ENCODE peak calls at places on chromosomes 12 and 14, in eight cellular contexts. One of them, this sample, is unnamed. For H3K9me3, the result is how much of the 10 kb centered on the place peaks cover.

GRCh38 chr14:61965030-61965745 is 203.0 kb downstream of the SNAPC1 start:
- DNase-seq in stomach: no peak
- DNase-seq in ovary: no peak
- DNase-seq in sigmoid colon: no peak
- DNase-seq in HepG2: peak
- DNase-seq in tibial nerve: no peak
- DNase-seq in suprapubic skin: no peak
- DNase-seq in K562: no peak
- DNase-seq in this sample: no peak

GRCh38 chr12:51377099-51377984 is 13.9 kb downstream of the GALNT6 start:
- DNase-seq in stomach: no peak
- DNase-seq in ovary: peak
- DNase-seq in sigmoid colon: no peak
- DNase-seq in HepG2: no peak
- DNase-seq in tibial nerve: no peak
- DNase-seq in suprapubic skin: no peak
- DNase-seq in K562: no peak
- DNase-seq in this sample: peak

GRCh38 chr12:50032516-50033316 is 7.4 kb upstream of the RACGAP1 start:
- DNase-seq in stomach: peak
- DNase-seq in ovary: no peak
- DNase-seq in sigmoid colon: peak
- DNase-seq in HepG2: no peak
- DNase-seq in tibial nerve: no peak
- DNase-seq in suprapubic skin: no peak
- DNase-seq in K562: no peak
- DNase-seq in this sample: no peak

GRCh38 chr12:57243521-57244305 is 7.3 kb downstream of the STAC3 start:
- DNase-seq in stomach: peak
- DNase-seq in ovary: peak
- DNase-seq in sigmoid colon: peak
- DNase-seq in HepG2: peak
- DNase-seq in tibial nerve: peak
- DNase-seq in suprapubic skin: peak
- DNase-seq in K562: peak
- DNase-seq in this sample: peak

GRCh38 chr12:8629486-8630033 is 16.9 kb upstream of the AICDA start:
- DNase-seq in stomach: no peak
- DNase-seq in ovary: no peak
- DNase-seq in sigmoid colon: no peak
- DNase-seq in HepG2: no peak
- DNase-seq in tibial nerve: no peak
- DNase-seq in suprapubic skin: no peak
- DNase-seq in K562: no peak
- DNase-seq in this sample: no peak

GRCh38 chr12:80038062-80038560 is 61.2 kb upstream of the OTOGL start:
- DNase-seq in stomach: no peak
- DNase-seq in ovary: no peak
- DNase-seq in sigmoid colon: no peak
- DNase-seq in HepG2: no peak
- DNase-seq in tibial nerve: no peak
- DNase-seq in suprapubic skin: no peak
- DNase-seq in K562: no peak
- DNase-seq in this sample: no peak

GRCh38 chr12:19088576-19088975 is 41.0 kb upstream of the PLEKHA5 start:
- DNase-seq in stomach: no peak
- DNase-seq in ovary: no peak
- DNase-seq in sigmoid colon: no peak
- DNase-seq in HepG2: no peak
- DNase-seq in tibial nerve: no peak
- DNase-seq in suprapubic skin: no peak
- DNase-seq in K562: no peak
- DNase-seq in this sample: no peak

GRCh38 chr12:14962797-14963196 is 1.4 kb upstream of the ARHGDIB start:
- DNase-seq in stomach: no peak
- DNase-seq in ovary: no peak
- DNase-seq in sigmoid colon: no peak
- DNase-seq in HepG2: no peak
- DNase-seq in tibial nerve: no peak
- DNase-seq in suprapubic skin: no peak
- DNase-seq in K562: no peak
- DNase-seq in this sample: no peak

DNA sequence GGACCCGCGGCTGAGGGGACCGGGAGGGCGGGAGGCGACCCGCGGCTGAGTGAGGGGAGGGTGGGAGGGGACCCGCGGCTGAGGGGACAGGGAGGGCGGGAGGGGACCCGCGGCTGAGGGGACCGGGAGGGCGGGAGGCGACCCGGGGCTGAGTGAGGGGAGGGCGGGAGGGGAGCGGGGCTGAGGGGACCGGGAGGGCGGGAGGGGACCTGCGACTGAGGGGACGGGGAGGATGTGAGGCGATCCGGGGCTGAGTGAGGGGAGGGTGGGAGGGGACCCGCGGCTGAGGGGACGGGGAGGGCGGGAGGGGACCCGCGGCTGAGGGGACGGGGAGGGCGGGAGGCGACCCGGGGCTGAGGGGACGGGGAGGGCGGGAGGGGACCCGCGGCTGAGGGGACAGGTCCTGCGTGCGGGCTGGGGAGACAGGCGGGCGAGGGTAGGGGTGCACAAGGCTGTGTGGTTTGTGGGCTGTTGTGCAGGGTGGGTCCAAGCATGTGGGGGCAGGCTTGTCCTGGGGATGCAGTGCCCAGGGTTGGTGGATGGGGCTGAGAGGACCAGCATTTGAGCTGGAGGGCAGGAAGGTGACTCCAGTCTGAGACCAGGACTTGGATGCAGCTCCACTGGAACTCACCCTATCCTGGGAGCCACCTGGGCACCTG is 9.2 kb downstream of the PLD4 start:
- DNase-seq in stomach: no peak
- DNase-seq in ovary: peak
- DNase-seq in sigmoid colon: peak
- DNase-seq in HepG2: no peak
- DNase-seq in tibial nerve: no peak
- DNase-seq in suprapubic skin: peak
- DNase-seq in K562: no peak
- DNase-seq in this sample: peak
- H3K4me3 ChIP-seq in stomach: peak
- H3K4me3 ChIP-seq in ovary: peak
- H3K4me3 ChIP-seq in sigmoid colon: peak
- H3K4me3 ChIP-seq in HepG2: no peak
- H3K4me3 ChIP-seq in tibial nerve: peak
- H3K4me3 ChIP-seq in suprapubic skin: peak
- H3K4me3 ChIP-seq in K562: no peak
- H3K4me3 ChIP-seq in this sample: no peak

GRCh38 chr12:103850429-103850828 is 9.4 kb upstream of the NT5DC3 start:
- DNase-seq in stomach: no peak
- DNase-seq in ovary: no peak
- DNase-seq in sigmoid colon: no peak
- DNase-seq in HepG2: no peak
- DNase-seq in tibial nerve: no peak
- DNase-seq in suprapubic skin: no peak
- DNase-seq in K562: no peak
- DNase-seq in this sample: no peak

GRCh38 chr12:103848132-103848531 is 7.1 kb upstream of the NT5DC3 start:
- DNase-seq in stomach: no peak
- DNase-seq in ovary: no peak
- DNase-seq in sigmoid colon: no peak
- DNase-seq in HepG2: peak
- DNase-seq in tibial nerve: no peak
- DNase-seq in suprapubic skin: no peak
- DNase-seq in K562: no peak
- DNase-seq in this sample: no peak

GRCh38 chr12:103852498-103852992 is 11.5 kb upstream of the NT5DC3 start:
- DNase-seq in stomach: no peak
- DNase-seq in ovary: no peak
- DNase-seq in sigmoid colon: no peak
- DNase-seq in HepG2: peak
- DNase-seq in tibial nerve: no peak
- DNase-seq in suprapubic skin: no peak
- DNase-seq in K562: no peak
- DNase-seq in this sample: no peak

GRCh38 chr12:103848917-103849491 is 8.0 kb upstream of the NT5DC3 start:
- DNase-seq in stomach: no peak
- DNase-seq in ovary: no peak
- DNase-seq in sigmoid colon: peak
- DNase-seq in HepG2: no peak
- DNase-seq in tibial nerve: no peak
- DNase-seq in suprapubic skin: no peak
- DNase-seq in K562: no peak
- DNase-seq in this sample: no peak

GRCh38 chr12:103851127-103851526 is 10.1 kb upstream of the NT5DC3 start:
- DNase-seq in stomach: no peak
- DNase-seq in ovary: no peak
- DNase-seq in sigmoid colon: no peak
- DNase-seq in HepG2: no peak
- DNase-seq in tibial nerve: no peak
- DNase-seq in suprapubic skin: no peak
- DNase-seq in K562: no peak
- DNase-seq in this sample: no peak
- TF ChIP-seq EP300 in stomach: no peak
- TF ChIP-seq EP300 in ovary: no peak
- TF ChIP-seq EP300 in sigmoid colon: peak
- TF ChIP-seq EP300 in HepG2: no peak
- TF ChIP-seq EP300 in tibial nerve: no peak
- TF ChIP-seq EP300 in suprapubic skin: no peak
- TF ChIP-seq EP300 in K562: no peak
- TF ChIP-seq EP300 in this sample: no peak

GRCh38 chr12:71759941-71760340 is 5.3 kb downstream of the RAB21 start:
- DNase-seq in stomach: no peak
- DNase-seq in ovary: no peak
- DNase-seq in sigmoid colon: no peak
- DNase-seq in HepG2: no peak
- DNase-seq in tibial nerve: no peak
- DNase-seq in suprapubic skin: no peak
- DNase-seq in K562: no peak
- DNase-seq in this sample: no peak

GRCh38 chr12:71763682-71764379 is 9.2 kb downstream of the RAB21 start:
- DNase-seq in stomach: no peak
- DNase-seq in ovary: no peak
- DNase-seq in sigmoid colon: no peak
- DNase-seq in HepG2: no peak
- DNase-seq in tibial nerve: no peak
- DNase-seq in suprapubic skin: no peak
- DNase-seq in K562: no peak
- DNase-seq in this sample: no peak

GRCh38 chr12:71764587-71765321 is 10.1 kb downstream of the RAB21 start:
- DNase-seq in stomach: no peak
- DNase-seq in ovary: no peak
- DNase-seq in sigmoid colon: no peak
- DNase-seq in HepG2: no peak
- DNase-seq in tibial nerve: no peak
- DNase-seq in suprapubic skin: no peak
- DNase-seq in K562: no peak
- DNase-seq in this sample: no peak

GRCh38 chr12:71756054-71756675 is 1.5 kb downstream of the RAB21 start:
- DNase-seq in stomach: no peak
- DNase-seq in ovary: no peak
- DNase-seq in sigmoid colon: no peak
- DNase-seq in HepG2: no peak
- DNase-seq in tibial nerve: no peak
- DNase-seq in suprapubic skin: no peak
- DNase-seq in K562: no peak
- DNase-seq in this sample: no peak

GRCh38 chr12:71760471-71760870 is 5.8 kb downstream of the RAB21 start:
- DNase-seq in stomach: no peak
- DNase-seq in ovary: no peak
- DNase-seq in sigmoid colon: no peak
- DNase-seq in HepG2: no peak
- DNase-seq in tibial nerve: no peak
- DNase-seq in suprapubic skin: no peak
- DNase-seq in K562: no peak
- DNase-seq in this sample: no peak
- H3K9me3 ChIP-seq in stomach: under half
- H3K9me3 ChIP-seq in ovary: under half
- H3K9me3 ChIP-seq in sigmoid colon: under half
- H3K9me3 ChIP-seq in HepG2: under half
- H3K9me3 ChIP-seq in tibial nerve: under half
- H3K9me3 ChIP-seq in suprapubic skin: under half
- H3K9me3 ChIP-seq in K562: under half
- H3K9me3 ChIP-seq in this sample: under half

GRCh38 chr14:73753043-73753886 is 39.1 kb upstream of the PNMA1 start:
- DNase-seq in stomach: peak
- DNase-seq in ovary: no peak
- DNase-seq in sigmoid colon: peak
- DNase-seq in HepG2: peak
- DNase-seq in tibial nerve: no peak
- DNase-seq in suprapubic skin: peak
- DNase-seq in K562: peak
- DNase-seq in this sample: peak

GRCh38 chr14:73754911-73755360 is 40.8 kb upstream of the PNMA1 start:
- DNase-seq in stomach: peak
- DNase-seq in ovary: peak
- DNase-seq in sigmoid colon: peak
- DNase-seq in HepG2: no peak
- DNase-seq in tibial nerve: peak
- DNase-seq in suprapubic skin: no peak
- DNase-seq in K562: no peak
- DNase-seq in this sample: no peak

GRCh38 chr14:73755434-73756014 is 41.3 kb upstream of the PNMA1 start:
- DNase-seq in stomach: peak
- DNase-seq in ovary: no peak
- DNase-seq in sigmoid colon: peak
- DNase-seq in HepG2: no peak
- DNase-seq in tibial nerve: no peak
- DNase-seq in suprapubic skin: no peak
- DNase-seq in K562: peak
- DNase-seq in this sample: no peak

GRCh38 chr14:73752297-73752992 is 38.3 kb upstream of the PNMA1 start:
- DNase-seq in stomach: peak
- DNase-seq in ovary: peak
- DNase-seq in sigmoid colon: peak
- DNase-seq in HepG2: no peak
- DNase-seq in tibial nerve: no peak
- DNase-seq in suprapubic skin: no peak
- DNase-seq in K562: no peak
- DNase-seq in this sample: no peak

DNA sequence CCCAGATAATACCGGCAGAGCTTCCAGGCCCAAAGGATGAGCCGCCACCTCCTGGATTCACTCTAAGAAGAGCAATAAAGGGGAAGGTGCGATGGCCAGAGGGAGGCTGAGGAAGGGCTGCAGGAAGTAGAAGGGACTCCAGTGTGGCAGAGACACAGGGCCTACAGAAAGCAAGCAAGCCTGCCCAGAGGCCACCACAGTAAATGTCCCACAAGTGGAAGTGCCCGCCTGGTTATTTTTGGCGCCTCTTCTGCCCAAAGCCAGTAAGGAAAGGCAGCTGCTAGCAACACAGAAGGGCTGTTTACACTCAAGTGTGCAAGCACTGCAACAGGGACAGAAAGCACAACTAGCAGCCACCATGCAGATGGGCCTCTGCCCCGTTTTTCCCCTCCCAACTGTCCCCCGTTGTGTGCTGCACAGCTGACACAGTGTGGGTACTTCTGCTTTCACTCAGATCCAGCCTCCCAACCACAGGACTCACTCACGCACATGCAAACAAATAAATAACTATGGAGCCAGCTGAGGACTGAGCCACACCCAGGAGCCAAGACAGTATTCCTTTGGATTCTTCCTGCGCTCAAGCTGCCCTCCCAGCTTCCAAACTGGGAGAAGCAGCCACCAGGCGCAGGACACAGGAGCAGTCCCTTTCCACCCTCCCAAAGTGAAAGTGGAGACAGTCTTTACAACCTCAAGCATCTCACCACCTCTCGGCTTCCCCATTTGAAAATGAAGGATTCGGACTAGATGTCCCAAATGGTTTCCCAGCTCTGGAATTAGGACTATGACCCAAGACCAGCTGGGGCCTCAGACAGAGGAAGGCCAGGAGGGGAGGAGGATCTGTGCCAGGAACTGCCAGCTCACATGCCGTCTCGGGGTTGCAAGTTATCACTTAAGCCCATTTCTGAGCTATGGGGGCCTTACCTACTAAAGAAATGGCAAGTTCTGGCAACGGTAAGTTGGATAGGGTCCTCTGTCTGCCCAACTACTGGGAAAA is 40.0 kb upstream of the PNMA1 start:
- DNase-seq in stomach: no peak
- DNase-seq in ovary: no peak
- DNase-seq in sigmoid colon: peak
- DNase-seq in HepG2: no peak
- DNase-seq in tibial nerve: no peak
- DNase-seq in suprapubic skin: no peak
- DNase-seq in K562: no peak
- DNase-seq in this sample: no peak
- H3K4me3 ChIP-seq in stomach: peak
- H3K4me3 ChIP-seq in ovary: no peak
- H3K4me3 ChIP-seq in sigmoid colon: peak
- H3K4me3 ChIP-seq in HepG2: peak
- H3K4me3 ChIP-seq in tibial nerve: peak
- H3K4me3 ChIP-seq in suprapubic skin: peak
- H3K4me3 ChIP-seq in K562: peak
- H3K4me3 ChIP-seq in this sample: peak

This sample was measured in upper lobe of left lung.